ENCODE peak calls at places on chromosome 13, in nine cellular contexts. T, F, Z, W, H, M, X, G and V are unnamed samples.

GRCh38 chr13:34207334-34207733 is 389.4 kb downstream of the RFC3 start:
- DNase-seq in T (no peak), W (peak; percentile 34), G (peak; percentile 24), H (no peak), F (peak; percentile 22), Z (peak; percentile 86), X (no peak), M (no peak), V (no peak)

GRCh38 chr13:28819748-28820098 is 416 bp upstream of the MTUS2 start:
- DNase-seq in Z (peak; percentile 86), H (peak; percentile 41), X (no peak), G (no peak), F (no peak), T (peak; percentile 38), M (no peak), W (peak; percentile 40), V (peak; percentile 28)

GRCh38 chr13:79604752-79605151 is 123.8 kb downstream of the NDFIP2 start:
- DNase-seq in Z (no peak), W (peak; percentile 1), T (peak; percentile 18), H (no peak), M (peak; percentile 4), G (no peak), X (no peak), F (no peak), V (no peak)

GRCh38 chr13:113033498-113033897 is 64.5 kb downstream of the MCF2L start:
- DNase-seq in Z (no peak), W (no peak), G (no peak), X (no peak), F (no peak), M (no peak), T (no peak), H (no peak), V (no peak)

GRCh38 chr13:27353166-27353583 is 71.2 kb upstream of the GTF3A start:
- DNase-seq in T (no peak), G (peak; percentile 29), X (no peak), F (no peak), Z (peak; percentile 40), W (no peak), M (no peak), H (no peak), V (peak; percentile 30)

GRCh38 chr13:32116210-32116609 is 84.6 kb downstream of the FRY start:
- DNase-seq in T (no peak), W (no peak), M (no peak), G (no peak), H (no peak), X (no peak), Z (no peak), F (no peak), V (no peak)

GRCh38 chr13:30306762-30307193 is 573 bp downstream of the KATNAL1 start:
- DNase-seq in H (peak; percentile 85), G (peak; percentile 78), T (peak; percentile 84), M (peak; percentile 92), F (peak; percentile 86), X (peak; percentile 89), Z (peak; percentile 94), W (peak; percentile 90), V (peak; percentile 95)

GRCh38 chr13:98483636-98484288 is 93.1 kb downstream of the STK24 start:
- DNase-seq in F (no peak), Z (no peak), X (no peak), W (peak; percentile 45), M (no peak), G (no peak), T (no peak), H (no peak), V (no peak)

GRCh38 chr13:46468570-46468969 is 81.5 kb upstream of the RUBCNL start:
- DNase-seq in F (no peak), H (no peak), G (no peak), W (no peak), M (no peak), Z (no peak), T (no peak), X (no peak), V (no peak)

GRCh38 chr13:74145249-74145970 is 11.2 kb upstream of the KLF12 start:
- DNase-seq in Z (peak; percentile 22), F (no peak), T (no peak), X (no peak), W (no peak), M (no peak), G (peak; percentile 67), H (no peak), V (no peak)

GRCh38 chr13:20016649-20017364 is 58.3 kb downstream of the ZMYM2 start:
- DNase-seq in X (no peak), H (no peak), G (no peak), Z (no peak), M (no peak), W (no peak), F (no peak), T (no peak), V (no peak)

GRCh38 chr13:34294483-34295129 is 476.7 kb downstream of the RFC3 start:
- DNase-seq in Z (peak; percentile 36), W (no peak), G (no peak), M (no peak), X (no peak), H (no peak), F (no peak), T (peak; percentile 4), V (no peak)

GRCh38 chr13:50248537-50249521 is 233.6 kb downstream of the KCNRG start:
- DNase-seq in W (no peak), G (no peak), H (peak; percentile 17), M (no peak), Z (no peak), T (no peak), F (no peak), X (no peak), V (no peak)

GRCh38 chr13:114140909-114141255 is 8.5 kb upstream of the RASA3 start:
- DNase-seq in W (no peak), H (peak; percentile 50), F (no peak), T (no peak), M (no peak), G (no peak), X (no peak), Z (no peak), V (no peak)